ENCODE peak calls at places on chromosome 7, in six cellular contexts. One of them, this sample, is unnamed.

GRCh38 chr7:70756789-70757188 is 375.2 kb upstream of the GALNT17 start:
- DNase-seq in hippocampal formation: no peak
- DNase-seq in naive B cell: no peak
- DNase-seq in OCI-LY7: no peak
- DNase-seq in cardiac fibroblast: no peak
- DNase-seq in AG20443: no peak
- DNase-seq in this sample: no peak

GRCh38 chr7:140402178-140402835 is 1.6 kb upstream of the RAB19 start:
- DNase-seq in naive B cell: no peak
- DNase-seq in AG20443: peak; percentile 27
- DNase-seq in hippocampal formation: no peak
- DNase-seq in cardiac fibroblast: peak; percentile 66
- DNase-seq in OCI-LY7: no peak
- DNase-seq in this sample: no peak

GRCh38 chr7:104826140-104826539 is 187.9 kb upstream of the KMT2E start:
- DNase-seq in cardiac fibroblast: no peak
- DNase-seq in naive B cell: no peak
- DNase-seq in AG20443: no peak
- DNase-seq in OCI-LY7: no peak
- DNase-seq in hippocampal formation: no peak
- DNase-seq in this sample: no peak

GRCh38 chr7:157544226-157544625 is 207.4 kb downstream of the DNAJB6 start:
- DNase-seq in cardiac fibroblast: no peak
- DNase-seq in AG20443: no peak
- DNase-seq in OCI-LY7: no peak
- DNase-seq in hippocampal formation: no peak
- DNase-seq in naive B cell: no peak
- DNase-seq in this sample: no peak

GRCh38 chr7:128217030-128217805 is 23.9 kb upstream of the LEP start:
- DNase-seq in AG20443: peak; percentile 79
- DNase-seq in hippocampal formation: no peak
- DNase-seq in OCI-LY7: no peak
- DNase-seq in naive B cell: no peak
- DNase-seq in cardiac fibroblast: peak; percentile 96
- DNase-seq in this sample: no peak

GRCh38 chr7:12493407-12493806 is 77.1 kb upstream of the SCIN start:
- DNase-seq in OCI-LY7: no peak
- DNase-seq in cardiac fibroblast: peak; percentile 36
- DNase-seq in naive B cell: no peak
- DNase-seq in hippocampal formation: no peak
- DNase-seq in AG20443: no peak
- DNase-seq in this sample: no peak

GRCh38 chr7:65307651-65308299 is 65.9 kb upstream of the ZNF92 start:
- DNase-seq in hippocampal formation: peak; percentile 46
- DNase-seq in AG20443: peak; percentile 68
- DNase-seq in OCI-LY7: peak; percentile 81
- DNase-seq in naive B cell: peak; percentile 47
- DNase-seq in cardiac fibroblast: peak; percentile 66
- DNase-seq in this sample: peak; percentile 56

GRCh38 chr7:35003679-35004278 is 33.5 kb downstream of the DPY19L1 start:
- DNase-seq in hippocampal formation: no peak
- DNase-seq in cardiac fibroblast: peak; percentile 95
- DNase-seq in AG20443: peak; percentile 16
- DNase-seq in naive B cell: no peak
- DNase-seq in OCI-LY7: no peak
- DNase-seq in this sample: no peak

GRCh38 chr7:121401896-121402295 is 5.8 kb upstream of the FAM3C start:
- DNase-seq in naive B cell: no peak
- DNase-seq in AG20443: no peak
- DNase-seq in cardiac fibroblast: no peak
- DNase-seq in hippocampal formation: no peak
- DNase-seq in OCI-LY7: no peak
- DNase-seq in this sample: no peak

GRCh38 chr7:107643938-107644703 is 16.5 kb upstream of the SLC26A4 start:
- DNase-seq in cardiac fibroblast: peak; percentile 26
- DNase-seq in naive B cell: no peak
- DNase-seq in OCI-LY7: no peak
- DNase-seq in hippocampal formation: no peak
- DNase-seq in AG20443: no peak
- DNase-seq in this sample: no peak

GRCh38 chr7:121504478-121504877 is 108.4 kb upstream of the FAM3C start:
- DNase-seq in naive B cell: no peak
- DNase-seq in cardiac fibroblast: peak; percentile 65
- DNase-seq in OCI-LY7: no peak
- DNase-seq in AG20443: peak; percentile 83
- DNase-seq in hippocampal formation: no peak
- DNase-seq in this sample: no peak

GRCh38 chr7:133873631-133874030 is 253.5 kb upstream of the LRGUK start:
- DNase-seq in AG20443: no peak
- DNase-seq in naive B cell: no peak
- DNase-seq in hippocampal formation: no peak
- DNase-seq in OCI-LY7: no peak
- DNase-seq in cardiac fibroblast: no peak
- DNase-seq in this sample: no peak

GRCh38 chr7:122887198-122887597 is 938 bp upstream of the CADPS2 start:
- DNase-seq in hippocampal formation: peak; percentile 14
- DNase-seq in cardiac fibroblast: peak; percentile 85
- DNase-seq in naive B cell: no peak
- DNase-seq in OCI-LY7: no peak
- DNase-seq in AG20443: peak; percentile 69
- DNase-seq in this sample: no peak

GRCh38 chr7:8035647-8036518 is 67.3 kb downstream of the GLCCI1 start:
- DNase-seq in hippocampal formation: no peak
- DNase-seq in cardiac fibroblast: peak; percentile 59
- DNase-seq in AG20443: peak; percentile 23
- DNase-seq in naive B cell: peak; percentile 31
- DNase-seq in OCI-LY7: peak; percentile 62
- DNase-seq in this sample: peak; percentile 51

GRCh38 chr7:77644774-77645173 is 51.5 kb upstream of the RSBN1L start:
- DNase-seq in naive B cell: no peak
- DNase-seq in AG20443: no peak
- DNase-seq in hippocampal formation: no peak
- DNase-seq in OCI-LY7: no peak
- DNase-seq in cardiac fibroblast: no peak
- DNase-seq in this sample: no peak

GRCh38 chr7:27826347-27826746 is 86.4 kb downstream of the TAX1BP1 start:
- DNase-seq in naive B cell: no peak
- DNase-seq in AG20443: no peak
- DNase-seq in OCI-LY7: no peak
- DNase-seq in cardiac fibroblast: no peak
- DNase-seq in hippocampal formation: no peak
- DNase-seq in this sample: no peak

GRCh38 chr7:136617176-136617575 is 251.3 kb upstream of the CHRM2 start:
- DNase-seq in naive B cell: no peak
- DNase-seq in cardiac fibroblast: no peak
- DNase-seq in hippocampal formation: no peak
- DNase-seq in AG20443: no peak
- DNase-seq in OCI-LY7: no peak
- DNase-seq in this sample: no peak

GRCh38 chr7:140983802-140984201 is 30.9 kb downstream of the MRPS33 start:
- DNase-seq in naive B cell: no peak
- DNase-seq in OCI-LY7: peak; percentile 20
- DNase-seq in hippocampal formation: no peak
- DNase-seq in AG20443: no peak
- DNase-seq in cardiac fibroblast: peak; percentile 28
- DNase-seq in this sample: peak; percentile 5

GRCh38 chr7:55887786-55888185 is 530 bp downstream of the ZNF713 start:
- DNase-seq in cardiac fibroblast: peak; percentile 2
- DNase-seq in OCI-LY7: peak; percentile 14
- DNase-seq in naive B cell: peak; percentile 9
- DNase-seq in AG20443: peak; percentile 19
- DNase-seq in hippocampal formation: no peak
- DNase-seq in this sample: no peak

GRCh38 chr7:111560773-111561658 is 1.3 kb downstream of the IMMP2L start:
- DNase-seq in AG20443: no peak
- DNase-seq in cardiac fibroblast: peak; percentile 66
- DNase-seq in hippocampal formation: no peak
- DNase-seq in naive B cell: no peak
- DNase-seq in OCI-LY7: peak; percentile 27
- DNase-seq in this sample: no peak

GRCh38 chr7:81789406-81790139 is 19.7 kb upstream of the HGF start:
- DNase-seq in OCI-LY7: no peak
- DNase-seq in AG20443: no peak
- DNase-seq in hippocampal formation: no peak
- DNase-seq in cardiac fibroblast: peak; percentile 36
- DNase-seq in naive B cell: no peak
- DNase-seq in this sample: no peak

GRCh38 chr7:137393570-137393969 is 50.0 kb upstream of the PTN start:
- DNase-seq in OCI-LY7: no peak
- DNase-seq in hippocampal formation: no peak
- DNase-seq in cardiac fibroblast: no peak
- DNase-seq in AG20443: no peak
- DNase-seq in naive B cell: no peak
- DNase-seq in this sample: no peak

GRCh38 chr7:117302396-117302795 is 20.5 kb downstream of the WNT2 start:
- DNase-seq in AG20443: no peak
- DNase-seq in OCI-LY7: no peak
- DNase-seq in hippocampal formation: no peak
- DNase-seq in cardiac fibroblast: no peak
- DNase-seq in naive B cell: no peak
- DNase-seq in this sample: no peak

GRCh38 chr7:11212080-11212711 is 238.5 kb downstream of the PHF14 start:
- DNase-seq in cardiac fibroblast: peak; percentile 86
- DNase-seq in OCI-LY7: peak; percentile 69
- DNase-seq in hippocampal formation: peak; percentile 22
- DNase-seq in naive B cell: peak; percentile 31
- DNase-seq in AG20443: peak; percentile 62
- DNase-seq in this sample: peak; percentile 57

GRCh38 chr7:26618898-26619297 is 245.5 kb downstream of the SKAP2 start:
- DNase-seq in hippocampal formation: no peak
- DNase-seq in AG20443: no peak
- DNase-seq in naive B cell: no peak
- DNase-seq in OCI-LY7: no peak
- DNase-seq in cardiac fibroblast: no peak
- DNase-seq in this sample: no peak

GRCh38 chr7:151876899-151877777 is at the start of gene PRKAG2:
- DNase-seq in naive B cell: peak; percentile 78
- DNase-seq in hippocampal formation: no peak
- DNase-seq in AG20443: peak; percentile 64
- DNase-seq in OCI-LY7: no peak
- DNase-seq in cardiac fibroblast: peak; percentile 41
- DNase-seq in this sample: peak; percentile 36

GRCh38 chr7:148021507-148022045 is 569.0 kb upstream of the C7orf33 start:
- DNase-seq in OCI-LY7: no peak
- DNase-seq in AG20443: no peak
- DNase-seq in cardiac fibroblast: no peak
- DNase-seq in naive B cell: no peak
- DNase-seq in hippocampal formation: no peak
- DNase-seq in this sample: no peak

GRCh38 chr7:129635300-129636029 is 23.9 kb downstream of the NRF1 start:
- DNase-seq in naive B cell: peak; percentile 55
- DNase-seq in AG20443: peak; percentile 85
- DNase-seq in OCI-LY7: peak; percentile 73
- DNase-seq in hippocampal formation: peak; percentile 36
- DNase-seq in cardiac fibroblast: peak; percentile 85
- DNase-seq in this sample: peak; percentile 72

GRCh38 chr7:121752706-121753105 is 120.3 kb upstream of the PTPRZ1 start:
- DNase-seq in hippocampal formation: peak; percentile 2
- DNase-seq in naive B cell: no peak
- DNase-seq in OCI-LY7: peak; percentile 9
- DNase-seq in cardiac fibroblast: peak; percentile 43
- DNase-seq in AG20443: peak; percentile 29
- DNase-seq in this sample: no peak

GRCh38 chr7:36303202-36304098 is 86.2 kb upstream of the ANLN start:
- DNase-seq in hippocampal formation: peak; percentile 77
- DNase-seq in OCI-LY7: no peak
- DNase-seq in cardiac fibroblast: peak; percentile 91
- DNase-seq in naive B cell: no peak
- DNase-seq in AG20443: peak; percentile 94
- DNase-seq in this sample: no peak